ENCODE peak calls at places on chromosomes 2 and 18, in nine cellular contexts. E is tibial artery, J is left lung, H is OCI-LY7, O is lower lobe of right lung, B is ascending aorta, C is endodermal cell, U is A549, W is esophagus muscularis mucosa. D is an unnamed sample.

GRCh38 chr18:10485475-10485874 is 31.0 kb downstream of the APCDD1 start:
- DNase-seq in E (no peak), J (no peak), H (no peak), O (no peak), B (no peak), C (no peak), U (no peak), W (no peak), D (no peak)

GRCh38 chr2:29323961-29324360 is 208.7 kb downstream of the CLIP4 start:
- DNase-seq in E (no peak), J (no peak), H (no peak), O (no peak), B (no peak), C (no peak), U (no peak), W (no peak), D (no peak)

GRCh38 chr2:173075781-173076556 is at the start of gene MAP3K20:
- DNase-seq in E (peak; percentile 86), J (peak; percentile 80), H (peak; percentile 78), O (peak; percentile 83), B (peak; percentile 42), C (peak; percentile 83), U (no peak), W (no peak), D (peak; percentile 83)

GRCh38 chr18:37176307-37176934 is 347.5 kb downstream of the KIAA1328 start:
- DNase-seq in E (no peak), J (no peak), H (no peak), O (no peak), B (no peak), C (no peak), U (no peak), W (no peak), D (no peak)

GRCh38 chr2:151560289-151560688 is 150.6 kb downstream of the RIF1 start:
- DNase-seq in E (no peak), J (no peak), H (peak; percentile 5), O (no peak), B (no peak), C (no peak), U (no peak), W (peak; percentile 88), D (no peak)

GRCh38 chr2:235694721-235695601 is 201.1 kb downstream of the AGAP1 start:
- DNase-seq in E (no peak), J (peak; percentile 19), H (no peak), O (no peak), B (no peak), C (no peak), U (no peak), W (no peak), D (no peak)

GRCh38 chr18:12027046-12027445 is 45.7 kb downstream of the IMPA2 start:
- DNase-seq in E (no peak), J (peak; percentile 30), H (no peak), O (no peak), B (no peak), C (no peak), U (no peak), W (no peak), D (peak; percentile 91)

GRCh38 chr2:74546004-74546403 is 7.7 kb downstream of the LOXL3 start:
- DNase-seq in E (no peak), J (no peak), H (no peak), O (no peak), B (no peak), C (no peak), U (no peak), W (no peak), D (no peak)

GRCh38 chr2:69791045-69791444 is 38.4 kb upstream of the GMCL1 start:
- DNase-seq in E (no peak), J (no peak), H (peak; percentile 8), O (no peak), B (no peak), C (peak; percentile 11), U (no peak), W (no peak), D (no peak)

GRCh38 chr18:73942081-73942625 is 205.5 kb downstream of the FBXO15 start:
- DNase-seq in E (no peak), J (no peak), H (no peak), O (no peak), B (no peak), C (no peak), U (no peak), W (peak; percentile 90), D (no peak)

GRCh38 chr18:69216390-69216789 is 184.3 kb upstream of the DOK6 start:
- DNase-seq in E (no peak), J (no peak), H (no peak), O (no peak), B (no peak), C (no peak), U (no peak), W (no peak), D (no peak)

GRCh38 chr2:195212586-195212985 is 444.4 kb upstream of the SLC39A10 start:
- DNase-seq in E (no peak), J (no peak), H (no peak), O (no peak), B (no peak), C (no peak), U (no peak), W (no peak), D (no peak)

GRCh38 chr2:15940661-15941482 is 522 bp downstream of the MYCN start:
- DNase-seq in E (no peak), J (no peak), H (no peak), O (no peak), B (no peak), C (no peak), U (peak; percentile 32), W (no peak), D (peak; percentile 25)

GRCh38 chr2:48883661-48884060 is 128.1 kb upstream of the LHCGR start:
- DNase-seq in E (no peak), J (no peak), H (no peak), O (no peak), B (no peak), C (no peak), U (no peak), W (no peak), D (no peak)

DNA sequence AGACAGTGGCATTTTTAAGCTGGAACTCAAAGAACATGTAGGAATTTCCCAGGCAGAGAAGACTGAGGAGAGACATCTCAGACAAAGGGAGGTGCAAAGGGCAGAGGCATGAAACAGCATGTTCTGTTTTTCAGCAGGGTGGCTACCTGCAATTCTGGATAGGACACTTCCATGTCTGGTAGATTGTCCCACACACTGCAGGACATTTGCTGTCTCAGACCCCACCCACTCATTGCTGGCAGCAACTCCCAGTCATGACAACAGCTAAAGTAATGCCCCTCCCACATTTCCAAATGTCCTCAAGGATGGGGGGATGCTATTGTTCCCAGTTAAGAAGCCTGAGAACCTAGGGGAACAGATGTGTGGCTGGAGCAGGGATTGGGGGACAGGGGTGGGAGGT is 40.8 kb downstream of the ANKRD44 start:
- DNase-seq in E (no peak), J (no peak), H (no peak), O (no peak), B (no peak), C (no peak), U (no peak), W (peak; percentile 60), D (no peak)
- H3K4me1 ChIP-seq in E (no peaks in the 10 kb centered on the region), J (peaks cover 56% of the 10 kb centered on the region), H (peaks cover 9% of the 10 kb centered on the region), O (peaks cover 53% of the 10 kb centered on the region), B (no peaks in the 10 kb centered on the region), C (peaks cover 10% of the 10 kb centered on the region), U (no peaks in the 10 kb centered on the region), W (peaks cover 48% of the 10 kb centered on the region), D (no peaks in the 10 kb centered on the region)

GRCh38 chr2:208466133-208466919 is 59.7 kb downstream of the PTH2R start:
- DNase-seq in E (no peak), J (no peak), H (peak; percentile 51), O (no peak), B (no peak), C (peak; percentile 85), U (peak; percentile 24), W (no peak), D (no peak)

GRCh38 chr2:208466920-208467298 is 60.3 kb downstream of the PTH2R start:
- DNase-seq in E (no peak), J (no peak), H (no peak), O (no peak), B (no peak), C (no peak), U (no peak), W (no peak), D (no peak)

GRCh38 chr2:208464205-208464604 is 57.6 kb downstream of the PTH2R start:
- DNase-seq in E (no peak), J (no peak), H (no peak), O (no peak), B (no peak), C (peak; percentile 79), U (no peak), W (no peak), D (no peak)

DNA sequence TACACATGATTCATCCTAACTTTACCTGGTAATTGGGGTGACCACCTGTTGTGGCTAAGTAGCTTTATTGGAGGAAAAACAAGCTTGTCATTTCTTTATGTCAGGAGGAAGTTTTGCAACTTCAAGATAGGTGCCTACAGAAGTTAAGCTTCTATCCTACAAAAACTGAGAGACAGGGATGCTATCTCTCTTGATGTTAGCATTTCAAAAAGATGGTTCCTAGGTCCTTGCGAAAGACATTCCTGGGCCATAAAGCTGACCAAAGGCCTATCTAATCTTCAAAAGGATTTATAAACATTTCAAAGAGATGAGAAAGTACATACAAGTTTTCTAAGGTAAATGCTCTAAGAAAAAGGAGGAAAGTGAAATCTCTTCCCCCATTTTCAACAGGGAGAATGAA is 61.0 kb downstream of the PTH2R start:
- DNase-seq in E (no peak), J (no peak), H (no peak), O (no peak), B (no peak), C (no peak), U (no peak), W (no peak), D (no peak)
- TF ChIP-seq CTCF in E (no peak), J (no peak), H (no peak), O (no peak), B (no peak), C (no peak), U (no peak), W (no peak), D (no peak)

GRCh38 chr2:122680662-122681061 is 925.2 kb downstream of the TSN start:
- DNase-seq in E (no peak), J (no peak), H (no peak), O (no peak), B (no peak), C (no peak), U (no peak), W (no peak), D (no peak)

GRCh38 chr2:122683018-122683417 is 927.6 kb downstream of the TSN start:
- DNase-seq in E (no peak), J (no peak), H (no peak), O (no peak), B (no peak), C (no peak), U (no peak), W (no peak), D (no peak)

DNA sequence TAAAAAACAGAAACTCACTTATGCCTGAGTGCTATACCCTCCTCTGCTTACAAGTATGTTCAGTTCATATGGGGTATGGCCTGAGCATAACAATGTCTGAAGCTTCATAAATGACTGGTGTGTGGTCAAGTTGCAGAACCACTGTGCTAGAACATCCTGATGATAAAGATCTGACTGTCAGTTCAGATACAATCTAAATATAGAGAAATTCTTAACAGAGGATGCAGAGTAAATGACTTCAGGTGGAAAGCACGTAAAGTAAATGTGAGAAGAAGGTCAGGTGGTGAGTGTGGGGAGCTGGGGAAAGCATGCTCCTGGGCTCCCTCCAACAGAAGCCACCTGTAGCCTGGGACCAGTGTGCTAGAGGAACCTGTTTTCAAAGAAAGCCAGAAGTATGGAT is 926.2 kb downstream of the TSN start:
- DNase-seq in E (no peak), J (no peak), H (no peak), O (no peak), B (no peak), C (no peak), U (no peak), W (no peak), D (no peak)
- H3K4me1 ChIP-seq in E (no peaks in the 10 kb centered on the region), J (no peaks in the 10 kb centered on the region), H (no peaks in the 10 kb centered on the region), O (no peaks in the 10 kb centered on the region), B (no peaks in the 10 kb centered on the region), C (no peaks in the 10 kb centered on the region), U (no peaks in the 10 kb centered on the region), W (no peaks in the 10 kb centered on the region), D (no peaks in the 10 kb centered on the region)

GRCh38 chr18:2906522-2907458 is 60.0 kb downstream of the EMILIN2 start:
- DNase-seq in E (no peak), J (peak; percentile 38), H (peak; percentile 23), O (peak; percentile 59), B (no peak), C (peak; percentile 80), U (peak; percentile 74), W (no peak), D (no peak)
- TF ChIP-seq CTCF in E (no peak), J (no peak), H (peak; percentile 32), O (peak; percentile 32), B (peak; percentile 18), C (peak; percentile 70), U (peak; percentile 30), W (no peak), D (peak; percentile 15)